ENCODE peak calls at places on chromosomes 1 and 21, in five cellular contexts. Z is mesendoderm, O is neuronal stem cell, R is mesenchymal stem cell, F is H9. T is an unnamed sample.

GRCh38 chr21:32370971-32371766 is 21.6 kb downstream of the URB1 start:
- DNase-seq in O (no peak), Z (no peak), F (no peak), R (no peak), T (peak; percentile 49)

GRCh38 chr1:48450505-48450904 is 21.5 kb downstream of the SPATA6 start:
- DNase-seq in F (no peak), R (peak; percentile 1), Z (no peak), O (no peak), T (no peak)

GRCh38 chr21:37367758-37368535 is 1.4 kb downstream of the DYRK1A start:
- DNase-seq in F (no peak), O (no peak), R (peak; percentile 48), Z (peak; percentile 69), T (peak; percentile 35)

GRCh38 chr1:1422465-1423244 is 1.6 kb upstream of the ANKRD65 start:
- DNase-seq in R (peak; percentile 28), F (peak; percentile 79), O (no peak), Z (peak; percentile 99), T (peak; percentile 50)

GRCh38 chr1:157852476-157852875 is 10.9 kb upstream of the CD5L start:
- DNase-seq in F (no peak), Z (no peak), O (no peak), R (no peak), T (peak; percentile 34)

GRCh38 chr1:218829143-218829542 is 344.5 kb upstream of the LYPLAL1 start:
- DNase-seq in O (no peak), R (peak; percentile 19), Z (peak; percentile 14), F (no peak), T (peak; percentile 13)

GRCh38 chr1:157347508-157347907 is 204.8 kb downstream of the FCRL5 start:
- DNase-seq in F (no peak), Z (no peak), O (no peak), R (no peak), T (no peak)

GRCh38 chr1:30106125-30106524 is 617.3 kb downstream of the MATN1 start:
- DNase-seq in Z (peak; percentile 86), O (peak; percentile 39), F (peak; percentile 87), R (peak; percentile 37), T (peak; percentile 18)

GRCh38 chr1:28537457-28538199 is 15.3 kb upstream of the TRNAU1AP start:
- DNase-seq in F (no peak), O (no peak), R (no peak), Z (no peak), T (no peak)

GRCh38 chr1:201434266-201434665 is 12.7 kb upstream of the TNNI1 start:
- DNase-seq in F (no peak), Z (no peak), R (no peak), O (no peak), T (no peak)

GRCh38 chr1:42931911-42932422 is 26.7 kb downstream of the SLC2A1 start:
- DNase-seq in Z (no peak), R (no peak), O (no peak), F (peak; percentile 38), T (no peak)

GRCh38 chr1:209485167-209485566 is 98.3 kb upstream of the CAMK1G start:
- DNase-seq in F (no peak), Z (no peak), O (no peak), R (peak; percentile 35), T (peak; percentile 51)

GRCh38 chr1:45304311-45305081 is 22.2 kb upstream of the HPDL start:
- DNase-seq in R (no peak), O (no peak), F (no peak), Z (no peak), T (peak; percentile 36)

GRCh38 chr1:205025239-205025638 is 17.8 kb upstream of the CNTN2 start:
- DNase-seq in O (no peak), R (no peak), F (no peak), Z (no peak), T (no peak)
- H2BK15ac ChIP-seq in O (peak overlapping the region; percentile 22), R (no peak overlapping the region), F (no peak overlapping the region), Z (no peak overlapping the region), T (no peak overlapping the region)

GRCh38 chr1:84772428-84772943 is 82.2 kb upstream of the SSX2IP start:
- DNase-seq in Z (peak; percentile 83), F (peak; percentile 81), R (peak; percentile 75), O (peak; percentile 90), T (peak; percentile 78)

GRCh38 chr1:84773195-84773594 is 82.9 kb upstream of the SSX2IP start:
- DNase-seq in Z (no peak), R (no peak), O (no peak), F (no peak), T (no peak)

GRCh38 chr1:84770481-84770880 is 80.2 kb upstream of the SSX2IP start:
- DNase-seq in R (no peak), O (no peak), F (no peak), Z (no peak), T (no peak)

GRCh38 chr1:84773933-84774497 is 83.8 kb upstream of the SSX2IP start:
- DNase-seq in F (no peak), O (no peak), R (no peak), Z (no peak), T (no peak)

GRCh38 chr1:84771895-84772294 is 81.6 kb upstream of the SSX2IP start:
- DNase-seq in O (no peak), R (no peak), Z (no peak), F (no peak), T (no peak)
- H2BK15ac ChIP-seq in O (no peak overlapping the region), R (no peak overlapping the region), Z (no peak overlapping the region), F (no peak overlapping the region), T (no peak overlapping the region)

GRCh38 chr1:19976317-19977003 is 3.0 kb downstream of the PLA2G2A start:
- DNase-seq in Z (no peak), O (no peak), R (no peak), F (no peak), T (no peak)
- H2BK15ac ChIP-seq in Z (no peak overlapping the region), O (no peak overlapping the region), R (no peak overlapping the region), F (no peak overlapping the region), T (no peak overlapping the region)

GRCh38 chr1:6495041-6495441 is 3.6 kb upstream of the PLEKHG5 start:
- DNase-seq in F (no peak), Z (no peak), R (no peak), O (no peak), T (no peak)

GRCh38 chr1:6496890-6497214 is 5.4 kb upstream of the PLEKHG5 start:
- DNase-seq in O (no peak), R (no peak), Z (no peak), F (no peak), T (no peak)

GRCh38 chr1:6494627-6495026 is 3.2 kb upstream of the PLEKHG5 start:
- DNase-seq in Z (no peak), O (no peak), R (no peak), F (no peak), T (no peak)

GRCh38 chr1:6496360-6496704 is 4.9 kb upstream of the PLEKHG5 start:
- DNase-seq in Z (no peak), R (no peak), O (no peak), F (no peak), T (no peak)

GRCh38 chr1:6495540-6496359 is 4.3 kb upstream of the PLEKHG5 start:
- DNase-seq in Z (no peak), F (peak; percentile 76), O (no peak), R (no peak), T (no peak)
- H2BK15ac ChIP-seq in Z (no peak overlapping the region), F (no peak overlapping the region), O (peak overlapping the region; percentile 38), R (no peak overlapping the region), T (no peak overlapping the region)

GRCh38 chr1:46452931-46453325 is 36.7 kb upstream of the DMBX1 start:
- DNase-seq in Z (no peak), O (no peak), R (no peak), F (no peak), T (no peak)
- H2BK15ac ChIP-seq in Z (no peak overlapping the region), O (no peak overlapping the region), R (no peak overlapping the region), F (no peak overlapping the region), T (no peak overlapping the region)